ENCODE peak calls at places on chromosome 14, in six cellular contexts. One of them, this sample, is unnamed.

GRCh38 chr14:66038214-66038977 is 447.8 kb upstream of the CCDC196 start:
- DNase-seq in cardiac fibroblast: peak
- DNase-seq in stimulated activated CD8-positive, alpha-beta memory T cell treated with anti-CD3 and anti-CD28 coated beads, Interleukin-4, amount 100 ng/mL, for 1 hour: no peak
- DNase-seq in stimulated activated CD4-positive, alpha-beta T cell treated with anti-CD3 and anti-CD28 coated beads, Interleukin-4, amount 100 ng/mL, for 48 hours: no peak
- DNase-seq in iPS-NIHi11: no peak
- DNase-seq in NCI-H2107: no peak
- DNase-seq in this sample: no peak

GRCh38 chr14:75690010-75690409 is 29.0 kb downstream of the TTLL5 start:
- DNase-seq in cardiac fibroblast: peak
- DNase-seq in stimulated activated CD8-positive, alpha-beta memory T cell treated with anti-CD3 and anti-CD28 coated beads, Interleukin-4, amount 100 ng/mL, for 1 hour: no peak
- DNase-seq in stimulated activated CD4-positive, alpha-beta T cell treated with anti-CD3 and anti-CD28 coated beads, Interleukin-4, amount 100 ng/mL, for 48 hours: no peak
- DNase-seq in iPS-NIHi11: no peak
- DNase-seq in NCI-H2107: no peak
- DNase-seq in this sample: no peak

GRCh38 chr14:55730602-55731001 is 150.6 kb downstream of the KTN1 start:
- DNase-seq in cardiac fibroblast: no peak
- DNase-seq in stimulated activated CD8-positive, alpha-beta memory T cell treated with anti-CD3 and anti-CD28 coated beads, Interleukin-4, amount 100 ng/mL, for 1 hour: no peak
- DNase-seq in stimulated activated CD4-positive, alpha-beta T cell treated with anti-CD3 and anti-CD28 coated beads, Interleukin-4, amount 100 ng/mL, for 48 hours: no peak
- DNase-seq in iPS-NIHi11: no peak
- DNase-seq in NCI-H2107: no peak
- DNase-seq in this sample: no peak

GRCh38 chr14:51963164-51963733 is 26.1 kb upstream of the RTRAF start:
- DNase-seq in cardiac fibroblast: peak
- DNase-seq in stimulated activated CD8-positive, alpha-beta memory T cell treated with anti-CD3 and anti-CD28 coated beads, Interleukin-4, amount 100 ng/mL, for 1 hour: no peak
- DNase-seq in stimulated activated CD4-positive, alpha-beta T cell treated with anti-CD3 and anti-CD28 coated beads, Interleukin-4, amount 100 ng/mL, for 48 hours: no peak
- DNase-seq in iPS-NIHi11: no peak
- DNase-seq in NCI-H2107: no peak
- DNase-seq in this sample: no peak

GRCh38 chr14:55240526-55241178 is 30.6 kb upstream of the FBXO34 start:
- DNase-seq in cardiac fibroblast: peak
- DNase-seq in stimulated activated CD8-positive, alpha-beta memory T cell treated with anti-CD3 and anti-CD28 coated beads, Interleukin-4, amount 100 ng/mL, for 1 hour: no peak
- DNase-seq in stimulated activated CD4-positive, alpha-beta T cell treated with anti-CD3 and anti-CD28 coated beads, Interleukin-4, amount 100 ng/mL, for 48 hours: no peak
- DNase-seq in iPS-NIHi11: peak
- DNase-seq in NCI-H2107: no peak
- DNase-seq in this sample: peak

GRCh38 chr14:98951521-98952152 is 320.4 kb downstream of the BCL11B start:
- DNase-seq in cardiac fibroblast: no peak
- DNase-seq in stimulated activated CD8-positive, alpha-beta memory T cell treated with anti-CD3 and anti-CD28 coated beads, Interleukin-4, amount 100 ng/mL, for 1 hour: no peak
- DNase-seq in stimulated activated CD4-positive, alpha-beta T cell treated with anti-CD3 and anti-CD28 coated beads, Interleukin-4, amount 100 ng/mL, for 48 hours: no peak
- DNase-seq in iPS-NIHi11: no peak
- DNase-seq in NCI-H2107: no peak
- DNase-seq in this sample: no peak

GRCh38 chr14:35576260-35576659 is 42.3 kb downstream of the INSM2 start:
- DNase-seq in cardiac fibroblast: peak
- DNase-seq in stimulated activated CD8-positive, alpha-beta memory T cell treated with anti-CD3 and anti-CD28 coated beads, Interleukin-4, amount 100 ng/mL, for 1 hour: no peak
- DNase-seq in stimulated activated CD4-positive, alpha-beta T cell treated with anti-CD3 and anti-CD28 coated beads, Interleukin-4, amount 100 ng/mL, for 48 hours: no peak
- DNase-seq in iPS-NIHi11: no peak
- DNase-seq in NCI-H2107: no peak
- DNase-seq in this sample: no peak

GRCh38 chr14:39184628-39185255 is 9.7 kb downstream of the PNN start:
- DNase-seq in cardiac fibroblast: no peak
- DNase-seq in stimulated activated CD8-positive, alpha-beta memory T cell treated with anti-CD3 and anti-CD28 coated beads, Interleukin-4, amount 100 ng/mL, for 1 hour: no peak
- DNase-seq in stimulated activated CD4-positive, alpha-beta T cell treated with anti-CD3 and anti-CD28 coated beads, Interleukin-4, amount 100 ng/mL, for 48 hours: no peak
- DNase-seq in iPS-NIHi11: no peak
- DNase-seq in NCI-H2107: no peak
- DNase-seq in this sample: no peak

GRCh38 chr14:68014771-68015170 is 195.2 kb downstream of the RAD51B start:
- DNase-seq in cardiac fibroblast: no peak
- DNase-seq in stimulated activated CD8-positive, alpha-beta memory T cell treated with anti-CD3 and anti-CD28 coated beads, Interleukin-4, amount 100 ng/mL, for 1 hour: no peak
- DNase-seq in stimulated activated CD4-positive, alpha-beta T cell treated with anti-CD3 and anti-CD28 coated beads, Interleukin-4, amount 100 ng/mL, for 48 hours: no peak
- DNase-seq in iPS-NIHi11: no peak
- DNase-seq in NCI-H2107: no peak
- DNase-seq in this sample: no peak

GRCh38 chr14:98580131-98580678 is 691.8 kb downstream of the BCL11B start:
- DNase-seq in cardiac fibroblast: no peak
- DNase-seq in stimulated activated CD8-positive, alpha-beta memory T cell treated with anti-CD3 and anti-CD28 coated beads, Interleukin-4, amount 100 ng/mL, for 1 hour: no peak
- DNase-seq in stimulated activated CD4-positive, alpha-beta T cell treated with anti-CD3 and anti-CD28 coated beads, Interleukin-4, amount 100 ng/mL, for 48 hours: no peak
- DNase-seq in iPS-NIHi11: peak
- DNase-seq in NCI-H2107: no peak
- DNase-seq in this sample: peak

GRCh38 chr14:63761356-63762117 is 33.7 kb upstream of the SGPP1 start:
- DNase-seq in cardiac fibroblast: no peak
- DNase-seq in stimulated activated CD8-positive, alpha-beta memory T cell treated with anti-CD3 and anti-CD28 coated beads, Interleukin-4, amount 100 ng/mL, for 1 hour: no peak
- DNase-seq in stimulated activated CD4-positive, alpha-beta T cell treated with anti-CD3 and anti-CD28 coated beads, Interleukin-4, amount 100 ng/mL, for 48 hours: no peak
- DNase-seq in iPS-NIHi11: no peak
- DNase-seq in NCI-H2107: no peak
- DNase-seq in this sample: no peak

GRCh38 chr14:31109257-31109656 is 83.1 kb upstream of the STRN3 start:
- DNase-seq in cardiac fibroblast: no peak
- DNase-seq in stimulated activated CD8-positive, alpha-beta memory T cell treated with anti-CD3 and anti-CD28 coated beads, Interleukin-4, amount 100 ng/mL, for 1 hour: no peak
- DNase-seq in stimulated activated CD4-positive, alpha-beta T cell treated with anti-CD3 and anti-CD28 coated beads, Interleukin-4, amount 100 ng/mL, for 48 hours: no peak
- DNase-seq in iPS-NIHi11: no peak
- DNase-seq in NCI-H2107: no peak
- DNase-seq in this sample: no peak

GRCh38 chr14:60655114-60655897 is 6.0 kb upstream of the SIX1 start:
- DNase-seq in cardiac fibroblast: no peak
- DNase-seq in stimulated activated CD8-positive, alpha-beta memory T cell treated with anti-CD3 and anti-CD28 coated beads, Interleukin-4, amount 100 ng/mL, for 1 hour: no peak
- DNase-seq in stimulated activated CD4-positive, alpha-beta T cell treated with anti-CD3 and anti-CD28 coated beads, Interleukin-4, amount 100 ng/mL, for 48 hours: no peak
- DNase-seq in iPS-NIHi11: no peak
- DNase-seq in NCI-H2107: peak
- DNase-seq in this sample: no peak

GRCh38 chr14:105021656-105022275 is 883 bp upstream of the CDCA4 start:
- DNase-seq in cardiac fibroblast: no peak
- DNase-seq in stimulated activated CD8-positive, alpha-beta memory T cell treated with anti-CD3 and anti-CD28 coated beads, Interleukin-4, amount 100 ng/mL, for 1 hour: no peak
- DNase-seq in stimulated activated CD4-positive, alpha-beta T cell treated with anti-CD3 and anti-CD28 coated beads, Interleukin-4, amount 100 ng/mL, for 48 hours: peak
- DNase-seq in iPS-NIHi11: peak
- DNase-seq in NCI-H2107: peak
- DNase-seq in this sample: no peak

GRCh38 chr14:100239200-100239839 is 376 bp downstream of the YY1 start:
- DNase-seq in cardiac fibroblast: no peak
- DNase-seq in stimulated activated CD8-positive, alpha-beta memory T cell treated with anti-CD3 and anti-CD28 coated beads, Interleukin-4, amount 100 ng/mL, for 1 hour: no peak
- DNase-seq in stimulated activated CD4-positive, alpha-beta T cell treated with anti-CD3 and anti-CD28 coated beads, Interleukin-4, amount 100 ng/mL, for 48 hours: peak
- DNase-seq in iPS-NIHi11: no peak
- DNase-seq in NCI-H2107: no peak
- DNase-seq in this sample: no peak

GRCh38 chr14:84036863-84037262 is 1493.1 kb upstream of the FLRT2 start:
- DNase-seq in cardiac fibroblast: peak
- DNase-seq in stimulated activated CD8-positive, alpha-beta memory T cell treated with anti-CD3 and anti-CD28 coated beads, Interleukin-4, amount 100 ng/mL, for 1 hour: no peak
- DNase-seq in stimulated activated CD4-positive, alpha-beta T cell treated with anti-CD3 and anti-CD28 coated beads, Interleukin-4, amount 100 ng/mL, for 48 hours: no peak
- DNase-seq in iPS-NIHi11: no peak
- DNase-seq in NCI-H2107: no peak
- DNase-seq in this sample: peak

GRCh38 chr14:91245029-91245428 is 525 bp upstream of the GPR68 start:
- DNase-seq in cardiac fibroblast: no peak
- DNase-seq in stimulated activated CD8-positive, alpha-beta memory T cell treated with anti-CD3 and anti-CD28 coated beads, Interleukin-4, amount 100 ng/mL, for 1 hour: no peak
- DNase-seq in stimulated activated CD4-positive, alpha-beta T cell treated with anti-CD3 and anti-CD28 coated beads, Interleukin-4, amount 100 ng/mL, for 48 hours: no peak
- DNase-seq in iPS-NIHi11: no peak
- DNase-seq in NCI-H2107: no peak
- DNase-seq in this sample: no peak

GRCh38 chr14:104395276-104395675 is 184.3 kb upstream of the C14orf180 start:
- DNase-seq in cardiac fibroblast: no peak
- DNase-seq in stimulated activated CD8-positive, alpha-beta memory T cell treated with anti-CD3 and anti-CD28 coated beads, Interleukin-4, amount 100 ng/mL, for 1 hour: no peak
- DNase-seq in stimulated activated CD4-positive, alpha-beta T cell treated with anti-CD3 and anti-CD28 coated beads, Interleukin-4, amount 100 ng/mL, for 48 hours: no peak
- DNase-seq in iPS-NIHi11: no peak
- DNase-seq in NCI-H2107: no peak
- DNase-seq in this sample: no peak

GRCh38 chr14:73786632-73786941 is 65.0 kb upstream of the PTGR2 start:
- DNase-seq in cardiac fibroblast: peak
- DNase-seq in stimulated activated CD8-positive, alpha-beta memory T cell treated with anti-CD3 and anti-CD28 coated beads, Interleukin-4, amount 100 ng/mL, for 1 hour: no peak
- DNase-seq in stimulated activated CD4-positive, alpha-beta T cell treated with anti-CD3 and anti-CD28 coated beads, Interleukin-4, amount 100 ng/mL, for 48 hours: no peak
- DNase-seq in iPS-NIHi11: peak
- DNase-seq in NCI-H2107: no peak
- DNase-seq in this sample: peak

GRCh38 chr14:20811994-20812393 is 9.3 kb upstream of the RNASE1 start:
- DNase-seq in cardiac fibroblast: no peak
- DNase-seq in stimulated activated CD8-positive, alpha-beta memory T cell treated with anti-CD3 and anti-CD28 coated beads, Interleukin-4, amount 100 ng/mL, for 1 hour: no peak
- DNase-seq in stimulated activated CD4-positive, alpha-beta T cell treated with anti-CD3 and anti-CD28 coated beads, Interleukin-4, amount 100 ng/mL, for 48 hours: no peak
- DNase-seq in iPS-NIHi11: no peak
- DNase-seq in NCI-H2107: no peak
- DNase-seq in this sample: no peak

GRCh38 chr14:94389731-94390371 is 1.4 kb upstream of the SERPINA1 start:
- DNase-seq in cardiac fibroblast: no peak
- DNase-seq in stimulated activated CD8-positive, alpha-beta memory T cell treated with anti-CD3 and anti-CD28 coated beads, Interleukin-4, amount 100 ng/mL, for 1 hour: no peak
- DNase-seq in stimulated activated CD4-positive, alpha-beta T cell treated with anti-CD3 and anti-CD28 coated beads, Interleukin-4, amount 100 ng/mL, for 48 hours: no peak
- DNase-seq in iPS-NIHi11: no peak
- DNase-seq in NCI-H2107: no peak
- DNase-seq in this sample: no peak

GRCh38 chr14:63563370-63564026 is 20.3 kb upstream of the PPP2R5E start:
- DNase-seq in cardiac fibroblast: peak
- DNase-seq in stimulated activated CD8-positive, alpha-beta memory T cell treated with anti-CD3 and anti-CD28 coated beads, Interleukin-4, amount 100 ng/mL, for 1 hour: no peak
- DNase-seq in stimulated activated CD4-positive, alpha-beta T cell treated with anti-CD3 and anti-CD28 coated beads, Interleukin-4, amount 100 ng/mL, for 48 hours: no peak
- DNase-seq in iPS-NIHi11: no peak
- DNase-seq in NCI-H2107: no peak
- DNase-seq in this sample: peak

GRCh38 chr14:45679852-45680251 is 426.9 kb upstream of the MIS18BP1 start:
- DNase-seq in cardiac fibroblast: peak
- DNase-seq in stimulated activated CD8-positive, alpha-beta memory T cell treated with anti-CD3 and anti-CD28 coated beads, Interleukin-4, amount 100 ng/mL, for 1 hour: no peak
- DNase-seq in stimulated activated CD4-positive, alpha-beta T cell treated with anti-CD3 and anti-CD28 coated beads, Interleukin-4, amount 100 ng/mL, for 48 hours: no peak
- DNase-seq in iPS-NIHi11: no peak
- DNase-seq in NCI-H2107: no peak
- DNase-seq in this sample: peak

GRCh38 chr14:60862283-60862682 is 118.6 kb downstream of the TRMT5 start:
- DNase-seq in cardiac fibroblast: peak
- DNase-seq in stimulated activated CD8-positive, alpha-beta memory T cell treated with anti-CD3 and anti-CD28 coated beads, Interleukin-4, amount 100 ng/mL, for 1 hour: no peak
- DNase-seq in stimulated activated CD4-positive, alpha-beta T cell treated with anti-CD3 and anti-CD28 coated beads, Interleukin-4, amount 100 ng/mL, for 48 hours: no peak
- DNase-seq in iPS-NIHi11: no peak
- DNase-seq in NCI-H2107: no peak
- DNase-seq in this sample: peak

GRCh38 chr14:53938126-53938671 is 18.4 kb downstream of the BMP4 start:
- DNase-seq in cardiac fibroblast: no peak
- DNase-seq in stimulated activated CD8-positive, alpha-beta memory T cell treated with anti-CD3 and anti-CD28 coated beads, Interleukin-4, amount 100 ng/mL, for 1 hour: no peak
- DNase-seq in stimulated activated CD4-positive, alpha-beta T cell treated with anti-CD3 and anti-CD28 coated beads, Interleukin-4, amount 100 ng/mL, for 48 hours: no peak
- DNase-seq in iPS-NIHi11: no peak
- DNase-seq in NCI-H2107: no peak
- DNase-seq in this sample: no peak

GRCh38 chr14:48398675-48399282 is 723.4 kb upstream of the MDGA2 start:
- DNase-seq in cardiac fibroblast: peak
- DNase-seq in stimulated activated CD8-positive, alpha-beta memory T cell treated with anti-CD3 and anti-CD28 coated beads, Interleukin-4, amount 100 ng/mL, for 1 hour: no peak
- DNase-seq in stimulated activated CD4-positive, alpha-beta T cell treated with anti-CD3 and anti-CD28 coated beads, Interleukin-4, amount 100 ng/mL, for 48 hours: no peak
- DNase-seq in iPS-NIHi11: peak
- DNase-seq in NCI-H2107: peak
- DNase-seq in this sample: peak

GRCh38 chr14:67265131-67265530 is 23.9 kb downstream of the PALS1 start:
- DNase-seq in cardiac fibroblast: no peak
- DNase-seq in stimulated activated CD8-positive, alpha-beta memory T cell treated with anti-CD3 and anti-CD28 coated beads, Interleukin-4, amount 100 ng/mL, for 1 hour: no peak
- DNase-seq in stimulated activated CD4-positive, alpha-beta T cell treated with anti-CD3 and anti-CD28 coated beads, Interleukin-4, amount 100 ng/mL, for 48 hours: no peak
- DNase-seq in iPS-NIHi11: no peak
- DNase-seq in NCI-H2107: no peak
- DNase-seq in this sample: peak

GRCh38 chr14:24984846-24985589 is 64.9 kb downstream of the STXBP6 start:
- DNase-seq in cardiac fibroblast: no peak
- DNase-seq in stimulated activated CD8-positive, alpha-beta memory T cell treated with anti-CD3 and anti-CD28 coated beads, Interleukin-4, amount 100 ng/mL, for 1 hour: no peak
- DNase-seq in stimulated activated CD4-positive, alpha-beta T cell treated with anti-CD3 and anti-CD28 coated beads, Interleukin-4, amount 100 ng/mL, for 48 hours: no peak
- DNase-seq in iPS-NIHi11: peak
- DNase-seq in NCI-H2107: no peak
- DNase-seq in this sample: peak

This sample was measured in astrocyte of the spinal cord.